ENCODE peak calls at places on chromosomes 2 and 18, in nine cellular contexts. Q, B, G, T, I, Y, A, M and X are unnamed samples.

GRCh38 chr2:217220228-217221013 is 360.6 kb upstream of the TNP1 start:
- DNase-seq in Q (no peak), B (no peak), G (no peak), T (no peak), I (no peak), Y (no peak), A (no peak), M (no peak), X (no peak)

GRCh38 chr2:76491503-76491902 is 780.8 kb upstream of the GCFC2 start:
- DNase-seq in Q (no peak), B (no peak), G (no peak), T (no peak), I (no peak), Y (no peak), A (no peak), M (no peak), X (no peak)

GRCh38 chr2:138474093-138474834 is 27.3 kb upstream of the SPOPL start:
- DNase-seq in Q (no peak), B (no peak), G (no peak), T (no peak), I (no peak), Y (no peak), A (no peak), M (no peak), X (no peak)

GRCh38 chr18:8717011-8717770 is 11.8 kb downstream of the MTCL1 start:
- DNase-seq in Q (no peak), B (no peak), G (no peak), T (no peak), I (no peak), Y (no peak), A (no peak), M (no peak), X (no peak)

GRCh38 chr2:13114391-13114790 is 397.7 kb downstream of the TRIB2 start:
- DNase-seq in Q (peak; percentile 6), B (no peak), G (no peak), T (peak; percentile 26), I (peak; percentile 24), Y (no peak), A (peak; percentile 11), M (no peak), X (no peak)

GRCh38 chr18:21833619-21834300 is 93.2 kb downstream of the MIB1 start:
- DNase-seq in Q (no peak), B (no peak), G (no peak), T (no peak), I (no peak), Y (no peak), A (no peak), M (no peak), X (no peak)

GRCh38 chr2:176105727-176106635 is 1.1 kb upstream of the HOXD11 start:
- DNase-seq in Q (no peak), B (no peak), G (no peak), T (no peak), I (no peak), Y (no peak), A (no peak), M (no peak), X (no peak)

GRCh38 chr2:224919472-224920110 is 122.7 kb downstream of the DOCK10 start:
- DNase-seq in Q (no peak), B (no peak), G (no peak), T (no peak), I (no peak), Y (no peak), A (no peak), M (no peak), X (no peak)

GRCh38 chr2:120236296-120236695 is 13.1 kb upstream of the TMEM185B start:
- DNase-seq in Q (no peak), B (no peak), G (no peak), T (no peak), I (no peak), Y (no peak), A (no peak), M (peak; percentile 7), X (no peak)

GRCh38 chr2:18484625-18485024 is 75.8 kb downstream of the RDH14 start:
- DNase-seq in Q (no peak), B (no peak), G (no peak), T (no peak), I (no peak), Y (no peak), A (no peak), M (no peak), X (no peak)

GRCh38 chr2:159902722-159903121 is 104.7 kb upstream of the CD302 start:
- DNase-seq in Q (no peak), B (no peak), G (no peak), T (no peak), I (no peak), Y (no peak), A (no peak), M (no peak), X (no peak)
- H3K27ac ChIP-seq in Q (no peak overlapping the region), B (no peak overlapping the region), G (no peak overlapping the region), T (no peak overlapping the region), I (no peak overlapping the region), Y (no peak overlapping the region), A (no peak overlapping the region), M (no peak overlapping the region), X (no peak overlapping the region)

DNA sequence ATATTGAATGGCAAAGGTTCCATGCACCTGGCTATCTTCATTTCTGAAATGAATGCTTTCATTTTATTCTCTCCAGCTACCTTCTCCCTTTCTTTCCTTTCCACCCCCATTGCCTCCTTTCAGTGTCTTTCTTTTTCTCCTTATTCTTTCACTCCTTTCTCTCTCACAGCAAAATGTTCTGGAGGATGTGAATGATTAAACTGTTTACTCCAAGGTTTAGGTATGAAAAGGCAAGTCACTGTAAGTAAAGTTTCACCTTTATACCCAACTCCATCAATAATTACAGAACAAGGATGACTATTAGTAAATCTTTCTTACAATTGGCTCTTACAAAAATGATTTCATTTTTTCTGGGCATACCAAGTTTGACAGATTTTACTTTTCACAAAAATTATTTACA is 4.3 kb downstream of the PAX8 start:
- DNase-seq in Q (no peak), B (no peak), G (no peak), T (no peak), I (no peak), Y (no peak), A (no peak), M (no peak), X (no peak)
- H3K27me3 ChIP-seq in Q (no peaks in the 10 kb centered on the region), B (no peaks in the 10 kb centered on the region), G (no peaks in the 10 kb centered on the region), T (no peaks in the 10 kb centered on the region), I (peaks cover 69% of the 10 kb centered on the region), Y (peaks cover 8% of the 10 kb centered on the region), A (peaks cover 82% of the 10 kb centered on the region), M (peaks cover 86% of the 10 kb centered on the region), X (peaks cover 48% of the 10 kb centered on the region)

DNA sequence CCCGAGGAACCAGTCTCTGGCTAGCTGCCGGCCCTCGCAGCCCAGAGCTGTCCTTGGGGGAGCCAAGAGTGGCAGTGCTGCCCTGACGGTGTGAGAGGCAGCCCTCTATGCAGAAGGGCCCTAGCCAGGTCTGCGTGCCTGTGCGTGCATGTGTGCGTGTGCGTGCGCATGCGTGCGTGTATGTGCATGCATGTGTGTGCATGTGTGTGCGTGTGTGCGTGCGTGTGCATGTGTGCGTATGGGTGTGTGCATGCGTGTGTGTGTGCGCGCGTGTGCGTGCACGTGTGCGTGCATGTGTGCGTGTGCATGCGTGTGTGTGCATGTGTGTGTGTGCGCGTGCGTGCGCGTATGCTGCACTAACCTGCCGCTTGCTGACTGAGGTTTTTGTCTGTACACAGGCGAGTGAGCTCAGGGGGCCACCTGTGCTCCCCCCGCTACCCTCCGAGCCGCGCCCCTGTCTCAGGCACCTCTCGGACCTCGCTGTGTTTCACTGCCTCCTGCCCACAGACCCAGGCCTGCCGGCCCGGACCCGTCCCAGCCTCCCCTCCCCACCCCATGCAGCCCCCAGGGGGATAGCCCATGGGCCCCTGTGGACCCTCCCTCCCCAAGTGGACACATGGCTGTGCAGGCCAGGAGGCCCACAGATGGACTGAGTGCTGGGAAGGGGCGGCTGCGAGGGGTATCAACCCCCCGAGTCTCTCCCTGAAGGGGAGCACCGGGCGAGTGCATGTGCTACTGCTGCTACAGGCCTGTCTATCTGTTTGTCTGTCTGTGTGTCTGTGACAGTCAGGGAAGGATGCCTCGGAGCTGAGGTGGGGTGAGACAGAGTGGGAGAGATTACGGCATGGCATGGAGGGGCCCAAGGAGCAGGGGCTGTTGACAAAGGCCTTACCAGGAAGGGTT is 31.3 kb downstream of the SPEG start:
- DNase-seq in Q (no peak), B (no peak), G (no peak), T (no peak), I (no peak), Y (no peak), A (no peak), M (no peak), X (no peak)
- H3K27ac ChIP-seq in Q (no peak overlapping the region), B (no peak overlapping the region), G (no peak overlapping the region), T (no peak overlapping the region), I (peak overlapping the region; percentile 61), Y (no peak overlapping the region), A (no peak overlapping the region), M (peak overlapping the region; percentile 85), X (peak overlapping the region; percentile 56)

GRCh38 chr18:11665587-11665986 is 23.5 kb upstream of the GNAL start:
- DNase-seq in Q (no peak), B (no peak), G (no peak), T (no peak), I (no peak), Y (no peak), A (no peak), M (no peak), X (no peak)
- H3K27me3 ChIP-seq in Q (peaks cover 99% of the 10 kb centered on the region), B (peaks cover 98% of the 10 kb centered on the region), G (no peaks in the 10 kb centered on the region), T (no peaks in the 10 kb centered on the region), I (peaks cover 3% of the 10 kb centered on the region), Y (no peaks in the 10 kb centered on the region), A (peaks cover 46% of the 10 kb centered on the region), M (no peaks in the 10 kb centered on the region), X (no peaks in the 10 kb centered on the region)

GRCh38 chr2:10297191-10297700 is 5.5 kb upstream of the HPCAL1 start:
- DNase-seq in Q (no peak), B (no peak), G (no peak), T (no peak), I (no peak), Y (no peak), A (no peak), M (no peak), X (no peak)

GRCh38 chr2:10300997-10301945 is 1.4 kb upstream of the HPCAL1 start:
- DNase-seq in Q (no peak), B (no peak), G (no peak), T (no peak), I (no peak), Y (peak; percentile 85), A (no peak), M (peak; percentile 47), X (no peak)

GRCh38 chr2:10296142-10296541 is 6.6 kb upstream of the HPCAL1 start:
- DNase-seq in Q (no peak), B (peak; percentile 21), G (no peak), T (no peak), I (no peak), Y (no peak), A (no peak), M (no peak), X (no peak)

GRCh38 chr2:10300328-10300920 is 2.3 kb upstream of the HPCAL1 start:
- DNase-seq in Q (peak; percentile 61), B (no peak), G (no peak), T (no peak), I (no peak), Y (no peak), A (no peak), M (no peak), X (no peak)

GRCh38 chr2:10297950-10298349 is 4.8 kb upstream of the HPCAL1 start:
- DNase-seq in Q (peak; percentile 91), B (peak; percentile 30), G (peak; percentile 59), T (peak; percentile 43), I (peak; percentile 55), Y (no peak), A (peak; percentile 97), M (peak; percentile 59), X (peak; percentile 76)
- H3K27ac ChIP-seq in Q (peak overlapping the region; percentile 96), B (peak overlapping the region; percentile 88), G (no peak overlapping the region), T (no peak overlapping the region), I (no peak overlapping the region), Y (peak overlapping the region; percentile 54), A (peak overlapping the region; percentile 73), M (peak overlapping the region; percentile 39), X (peak overlapping the region; percentile 51)